ENCODE peak calls at places on chromosomes 12 and 14, in six cellular contexts. One of them, this sample, is unnamed.

GRCh38 chr14:50040401-50040775 is 76.0 kb downstream of the VCPKMT start:
- DNase-seq in heart right ventricle: no peak
- DNase-seq in PC-3: peak; percentile 91
- DNase-seq in IMR-90: peak; percentile 86
- DNase-seq in left ventricle myocardium inferior: no peak
- DNase-seq in psoas muscle: no peak
- DNase-seq in this sample: no peak

GRCh38 chr12:119460876-119461275 is 126.3 kb downstream of the CCDC60 start:
- DNase-seq in PC-3: no peak
- DNase-seq in psoas muscle: no peak
- DNase-seq in heart right ventricle: no peak
- DNase-seq in IMR-90: no peak
- DNase-seq in left ventricle myocardium inferior: no peak
- DNase-seq in this sample: no peak

GRCh38 chr14:92656306-92656705 is 92.1 kb downstream of the LGMN start:
- DNase-seq in heart right ventricle: no peak
- DNase-seq in IMR-90: no peak
- DNase-seq in PC-3: peak; percentile 14
- DNase-seq in left ventricle myocardium inferior: no peak
- DNase-seq in psoas muscle: no peak
- DNase-seq in this sample: no peak

GRCh38 chr12:86727151-86727550 is 471.0 kb upstream of the MGAT4C start:
- DNase-seq in IMR-90: peak; percentile 68
- DNase-seq in heart right ventricle: no peak
- DNase-seq in left ventricle myocardium inferior: no peak
- DNase-seq in PC-3: peak; percentile 60
- DNase-seq in psoas muscle: no peak
- DNase-seq in this sample: no peak

GRCh38 chr14:100769035-100769939 is 42.6 kb downstream of the DLK1 start:
- DNase-seq in psoas muscle: no peak
- DNase-seq in left ventricle myocardium inferior: no peak
- DNase-seq in IMR-90: no peak
- DNase-seq in heart right ventricle: no peak
- DNase-seq in PC-3: no peak
- DNase-seq in this sample: no peak

GRCh38 chr12:62484234-62484633 is 17.6 kb downstream of the MON2 start:
- DNase-seq in IMR-90: no peak
- DNase-seq in left ventricle myocardium inferior: no peak
- DNase-seq in heart right ventricle: no peak
- DNase-seq in psoas muscle: no peak
- DNase-seq in PC-3: peak; percentile 4
- DNase-seq in this sample: no peak

GRCh38 chr12:48937170-48937569 is 11.9 kb upstream of the FKBP11 start:
- DNase-seq in heart right ventricle: no peak
- DNase-seq in psoas muscle: no peak
- DNase-seq in PC-3: no peak
- DNase-seq in IMR-90: no peak
- DNase-seq in left ventricle myocardium inferior: no peak
- DNase-seq in this sample: no peak

GRCh38 chr14:50399251-50400032 is 2.8 kb upstream of the CDKL1 start:
- DNase-seq in IMR-90: peak; percentile 39
- DNase-seq in heart right ventricle: no peak
- DNase-seq in psoas muscle: no peak
- DNase-seq in left ventricle myocardium inferior: no peak
- DNase-seq in PC-3: peak; percentile 66
- DNase-seq in this sample: no peak

GRCh38 chr12:24134092-24134491 is 184.6 kb upstream of the SOX5 start:
- DNase-seq in heart right ventricle: no peak
- DNase-seq in psoas muscle: no peak
- DNase-seq in left ventricle myocardium inferior: no peak
- DNase-seq in PC-3: no peak
- DNase-seq in IMR-90: peak; percentile 10
- DNase-seq in this sample: no peak

GRCh38 chr12:14190694-14191093 is 174.8 kb upstream of the ATF7IP start:
- DNase-seq in IMR-90: no peak
- DNase-seq in PC-3: no peak
- DNase-seq in psoas muscle: no peak
- DNase-seq in heart right ventricle: no peak
- DNase-seq in left ventricle myocardium inferior: no peak
- DNase-seq in this sample: no peak

GRCh38 chr12:8890313-8891084 is 23.8 kb upstream of the PHC1 start:
- DNase-seq in heart right ventricle: peak; percentile 66
- DNase-seq in PC-3: peak; percentile 59
- DNase-seq in psoas muscle: peak; percentile 17
- DNase-seq in left ventricle myocardium inferior: no peak
- DNase-seq in IMR-90: peak; percentile 22
- DNase-seq in this sample: peak; percentile 72

GRCh38 chr12:94098466-94098865 is 49.9 kb upstream of the PLXNC1 start:
- DNase-seq in PC-3: peak; percentile 59
- DNase-seq in heart right ventricle: no peak
- DNase-seq in psoas muscle: no peak
- DNase-seq in left ventricle myocardium inferior: no peak
- DNase-seq in IMR-90: peak; percentile 71
- DNase-seq in this sample: no peak

GRCh38 chr14:22190411-22191191 is 398.4 kb downstream of the DAD1 start:
- DNase-seq in IMR-90: peak; percentile 100
- DNase-seq in PC-3: peak; percentile 34
- DNase-seq in heart right ventricle: no peak
- DNase-seq in psoas muscle: no peak
- DNase-seq in left ventricle myocardium inferior: no peak
- DNase-seq in this sample: no peak

GRCh38 chr14:69780092-69780491 is 13.2 kb downstream of the SRSF5 start:
- DNase-seq in left ventricle myocardium inferior: no peak
- DNase-seq in PC-3: no peak
- DNase-seq in IMR-90: no peak
- DNase-seq in heart right ventricle: no peak
- DNase-seq in psoas muscle: no peak
- DNase-seq in this sample: no peak

GRCh38 chr12:127262658-127263057 is 1004.3 kb upstream of the TMEM132C start:
- DNase-seq in heart right ventricle: no peak
- DNase-seq in PC-3: no peak
- DNase-seq in IMR-90: no peak
- DNase-seq in psoas muscle: no peak
- DNase-seq in left ventricle myocardium inferior: no peak
- DNase-seq in this sample: no peak

GRCh38 chr12:110355080-110355479 is 48.4 kb downstream of the ANAPC7 start:
- DNase-seq in IMR-90: no peak
- DNase-seq in PC-3: peak; percentile 47
- DNase-seq in psoas muscle: no peak
- DNase-seq in heart right ventricle: no peak
- DNase-seq in left ventricle myocardium inferior: no peak
- DNase-seq in this sample: no peak

GRCh38 chr12:39329015-39329414 is 113.9 kb downstream of the KIF21A start:
- DNase-seq in left ventricle myocardium inferior: no peak
- DNase-seq in psoas muscle: no peak
- DNase-seq in PC-3: peak; percentile 44
- DNase-seq in IMR-90: no peak
- DNase-seq in heart right ventricle: no peak
- DNase-seq in this sample: no peak

GRCh38 chr12:121579190-121579791 is 1.5 kb downstream of the KDM2B start:
- DNase-seq in left ventricle myocardium inferior: peak; percentile 29
- DNase-seq in heart right ventricle: no peak
- DNase-seq in PC-3: peak; percentile 18
- DNase-seq in psoas muscle: peak; percentile 26
- DNase-seq in IMR-90: no peak
- DNase-seq in this sample: peak; percentile 18

GRCh38 chr12:108298761-108299275 is 40.3 kb downstream of the CMKLR1 start:
- DNase-seq in heart right ventricle: no peak
- DNase-seq in left ventricle myocardium inferior: no peak
- DNase-seq in PC-3: no peak
- DNase-seq in psoas muscle: no peak
- DNase-seq in IMR-90: no peak
- DNase-seq in this sample: no peak

GRCh38 chr12:93682846-93683261 is 5.7 kb downstream of the CRADD start:
- DNase-seq in heart right ventricle: peak; percentile 51
- DNase-seq in psoas muscle: no peak
- DNase-seq in IMR-90: no peak
- DNase-seq in left ventricle myocardium inferior: peak; percentile 52
- DNase-seq in PC-3: no peak
- DNase-seq in this sample: no peak

GRCh38 chr14:100066984-100067383 is 1.8 kb downstream of the EVL start:
- DNase-seq in PC-3: no peak
- DNase-seq in psoas muscle: no peak
- DNase-seq in heart right ventricle: no peak
- DNase-seq in IMR-90: no peak
- DNase-seq in left ventricle myocardium inferior: no peak
- DNase-seq in this sample: no peak

GRCh38 chr12:62865090-62865489 is 69.9 kb downstream of the PPM1H start:
- DNase-seq in psoas muscle: no peak
- DNase-seq in IMR-90: no peak
- DNase-seq in heart right ventricle: peak; percentile 34
- DNase-seq in left ventricle myocardium inferior: no peak
- DNase-seq in PC-3: no peak
- DNase-seq in this sample: no peak

GRCh38 chr14:103909531-103910261 is 18.6 kb upstream of the TDRD9 start:
- DNase-seq in PC-3: no peak
- DNase-seq in left ventricle myocardium inferior: no peak
- DNase-seq in IMR-90: no peak
- DNase-seq in heart right ventricle: no peak
- DNase-seq in psoas muscle: no peak
- DNase-seq in this sample: no peak

GRCh38 chr12:33967760-33968159 is 54.5 kb upstream of the ALG10 start:
- DNase-seq in PC-3: peak; percentile 28
- DNase-seq in psoas muscle: no peak
- DNase-seq in heart right ventricle: no peak
- DNase-seq in IMR-90: no peak
- DNase-seq in left ventricle myocardium inferior: no peak
- DNase-seq in this sample: no peak

GRCh38 chr12:131897875-131898274 is 3.5 kb downstream of the ULK1 start:
- DNase-seq in psoas muscle: no peak
- DNase-seq in PC-3: no peak
- DNase-seq in heart right ventricle: peak; percentile 2
- DNase-seq in left ventricle myocardium inferior: no peak
- DNase-seq in IMR-90: no peak
- DNase-seq in this sample: no peak

GRCh38 chr12:116172224-116172849 is 105.2 kb downstream of the MED13L start:
- DNase-seq in heart right ventricle: no peak
- DNase-seq in left ventricle myocardium inferior: no peak
- DNase-seq in IMR-90: no peak
- DNase-seq in psoas muscle: no peak
- DNase-seq in PC-3: no peak
- DNase-seq in this sample: no peak
- H3K4me3 ChIP-seq in heart right ventricle: peak overlapping the region; percentile 22
- H3K4me3 ChIP-seq in left ventricle myocardium inferior: no peak overlapping the region
- H3K4me3 ChIP-seq in IMR-90: no peak overlapping the region
- H3K4me3 ChIP-seq in psoas muscle: no peak overlapping the region
- H3K4me3 ChIP-seq in PC-3: no peak overlapping the region
- H3K4me3 ChIP-seq in this sample: no peak overlapping the region

DNA sequence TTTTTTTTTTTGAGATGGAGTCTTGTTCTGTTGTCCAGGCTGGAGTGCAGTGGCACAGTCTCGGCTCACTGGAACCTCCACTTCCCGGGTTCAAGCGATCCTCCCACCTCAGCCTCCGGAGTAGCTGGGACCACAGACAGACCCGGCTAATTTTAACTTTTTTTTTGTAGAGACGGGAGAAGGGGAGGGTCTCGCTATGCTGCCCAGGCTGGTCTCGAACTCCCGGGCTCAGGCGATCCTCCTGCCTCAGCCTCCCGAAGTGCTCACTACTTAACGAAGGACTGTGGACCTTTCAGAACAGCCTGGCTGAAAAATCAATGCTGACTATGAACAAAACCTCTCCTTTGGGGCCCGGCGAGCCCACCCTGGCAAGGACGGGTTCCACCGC is 10.9 kb downstream of the SLC6A12 start:
- DNase-seq in IMR-90: no peak
- DNase-seq in psoas muscle: no peak
- DNase-seq in left ventricle myocardium inferior: no peak
- DNase-seq in heart right ventricle: no peak
- DNase-seq in PC-3: no peak
- DNase-seq in this sample: no peak
- H3K4me3 ChIP-seq in IMR-90: no peak overlapping the region
- H3K4me3 ChIP-seq in psoas muscle: peak overlapping the region; percentile 65
- H3K4me3 ChIP-seq in left ventricle myocardium inferior: peak overlapping the region; percentile 71
- H3K4me3 ChIP-seq in heart right ventricle: peak overlapping the region; percentile 52
- H3K4me3 ChIP-seq in PC-3: no peak overlapping the region
- H3K4me3 ChIP-seq in this sample: peak overlapping the region; percentile 58

GRCh38 chr12:92340441-92341332 is 195.0 kb upstream of the BTG1 start:
- DNase-seq in psoas muscle: no peak
- DNase-seq in left ventricle myocardium inferior: no peak
- DNase-seq in PC-3: no peak
- DNase-seq in heart right ventricle: no peak
- DNase-seq in IMR-90: no peak
- DNase-seq in this sample: no peak
- H3K4me3 ChIP-seq in psoas muscle: no peak overlapping the region
- H3K4me3 ChIP-seq in left ventricle myocardium inferior: no peak overlapping the region
- H3K4me3 ChIP-seq in PC-3: no peak overlapping the region
- H3K4me3 ChIP-seq in heart right ventricle: no peak overlapping the region
- H3K4me3 ChIP-seq in IMR-90: no peak overlapping the region
- H3K4me3 ChIP-seq in this sample: no peak overlapping the region

GRCh38 chr12:42586268-42586667 is 3.3 kb downstream of the PRICKLE1 start:
- DNase-seq in heart right ventricle: no peak
- DNase-seq in PC-3: no peak
- DNase-seq in psoas muscle: no peak
- DNase-seq in left ventricle myocardium inferior: no peak
- DNase-seq in IMR-90: no peak
- DNase-seq in this sample: no peak
- H3K4me3 ChIP-seq in heart right ventricle: no peak overlapping the region
- H3K4me3 ChIP-seq in PC-3: peak overlapping the region; percentile 97
- H3K4me3 ChIP-seq in psoas muscle: no peak overlapping the region
- H3K4me3 ChIP-seq in left ventricle myocardium inferior: no peak overlapping the region
- H3K4me3 ChIP-seq in IMR-90: no peak overlapping the region
- H3K4me3 ChIP-seq in this sample: no peak overlapping the region

GRCh38 chr12:46385439-46385838 is 12.9 kb upstream of the SLC38A2 start:
- DNase-seq in PC-3: peak; percentile 25
- DNase-seq in IMR-90: no peak
- DNase-seq in heart right ventricle: no peak
- DNase-seq in psoas muscle: no peak
- DNase-seq in left ventricle myocardium inferior: no peak
- DNase-seq in this sample: no peak
- H3K4me3 ChIP-seq in PC-3: peak overlapping the region; percentile 77
- H3K4me3 ChIP-seq in IMR-90: no peak overlapping the region
- H3K4me3 ChIP-seq in heart right ventricle: no peak overlapping the region
- H3K4me3 ChIP-seq in psoas muscle: peak overlapping the region; percentile 86
- H3K4me3 ChIP-seq in left ventricle myocardium inferior: no peak overlapping the region
- H3K4me3 ChIP-seq in this sample: no peak overlapping the region

GRCh38 chr12:55706840-55707671 is 648 bp downstream of the ITGA7 start:
- DNase-seq in heart right ventricle: no peak
- DNase-seq in left ventricle myocardium inferior: no peak
- DNase-seq in PC-3: no peak
- DNase-seq in psoas muscle: peak; percentile 60
- DNase-seq in IMR-90: no peak
- DNase-seq in this sample: no peak
- H3K4me3 ChIP-seq in heart right ventricle: peak overlapping the region; percentile 64
- H3K4me3 ChIP-seq in left ventricle myocardium inferior: peak overlapping the region; percentile 80
- H3K4me3 ChIP-seq in PC-3: peak overlapping the region; percentile 68
- H3K4me3 ChIP-seq in psoas muscle: peak overlapping the region; percentile 85
- H3K4me3 ChIP-seq in IMR-90: peak overlapping the region; percentile 74
- H3K4me3 ChIP-seq in this sample: peak overlapping the region; percentile 76

This sample was measured in tibial nerve.